ENCODE peak calls at places on chromosomes 5 and 9, in four cellular contexts. One of them, this sample, is unnamed.

GRCh38 chr5:168282120-168282519 is 9.3 kb upstream of the WWC1 start:
- DNase-seq in CD4-positive, CD25-positive, alpha-beta regulatory T cell: no peak
- DNase-seq in HuH-7: no peak
- DNase-seq in astrocyte: peak
- DNase-seq in this sample: peak

GRCh38 chr5:178350361-178351220 is 118.0 kb upstream of the PHYKPL start:
- DNase-seq in HuH-7: no peak
- DNase-seq in CD4-positive, CD25-positive, alpha-beta regulatory T cell: no peak
- DNase-seq in astrocyte: no peak
- DNase-seq in this sample: no peak

GRCh38 chr9:108631890-108632289 is 223.9 kb downstream of the ACTL7B start:
- DNase-seq in HuH-7: no peak
- DNase-seq in CD4-positive, CD25-positive, alpha-beta regulatory T cell: no peak
- DNase-seq in astrocyte: no peak
- DNase-seq in this sample: no peak

GRCh38 chr5:177445052-177446016 is 1.3 kb upstream of the PRR7 start:
- DNase-seq in astrocyte: no peak
- DNase-seq in CD4-positive, CD25-positive, alpha-beta regulatory T cell: peak
- DNase-seq in HuH-7: no peak
- DNase-seq in this sample: no peak

GRCh38 chr5:157215826-157216167 is 35.2 kb downstream of the ITK start:
- DNase-seq in HuH-7: no peak
- DNase-seq in CD4-positive, CD25-positive, alpha-beta regulatory T cell: no peak
- DNase-seq in astrocyte: no peak
- DNase-seq in this sample: no peak

GRCh38 chr5:169814522-169814921 is 165.8 kb downstream of the INSYN2B start:
- DNase-seq in CD4-positive, CD25-positive, alpha-beta regulatory T cell: no peak
- DNase-seq in HuH-7: no peak
- DNase-seq in astrocyte: no peak
- DNase-seq in this sample: peak

GRCh38 chr5:55303238-55303690 is 4.2 kb downstream of the DHX29 start:
- DNase-seq in HuH-7: no peak
- DNase-seq in CD4-positive, CD25-positive, alpha-beta regulatory T cell: no peak
- DNase-seq in astrocyte: peak
- DNase-seq in this sample: peak

GRCh38 chr9:34994429-34995287 is 5.1 kb downstream of the DNAJB5 start:
- DNase-seq in HuH-7: peak
- DNase-seq in CD4-positive, CD25-positive, alpha-beta regulatory T cell: no peak
- DNase-seq in astrocyte: peak
- DNase-seq in this sample: peak

GRCh38 chr5:34603378-34603777 is 52.8 kb upstream of the RAI14 start:
- DNase-seq in astrocyte: no peak
- DNase-seq in CD4-positive, CD25-positive, alpha-beta regulatory T cell: no peak
- DNase-seq in HuH-7: no peak
- DNase-seq in this sample: no peak

GRCh38 chr5:157241483-157241882 is 24.4 kb upstream of the CYFIP2 start:
- DNase-seq in CD4-positive, CD25-positive, alpha-beta regulatory T cell: no peak
- DNase-seq in astrocyte: peak
- DNase-seq in HuH-7: no peak
- DNase-seq in this sample: no peak

This sample was measured in amniotic epithelial cell.